ENCODE peak calls at places on chromosome 3, in four cellular contexts. S is GF-D8; J is CD4-positive, alpha-beta T cell; H is iPS-NIHi11. U is an unnamed sample.

GRCh38 chr3:146125946-146126345 is 35.0 kb downstream of the PLOD2 start:
- DNase-seq in H (no peak), S (no peak), J (no peak), U (no peak)

GRCh38 chr3:85455801-85456200 is 497.0 kb downstream of the CADM2 start:
- DNase-seq in H (no peak), S (no peak), J (no peak), U (no peak)

GRCh38 chr3:177491301-177492031 is 294.2 kb upstream of the TBL1XR1 start:
- DNase-seq in S (no peak), J (no peak), H (no peak), U (no peak)

GRCh38 chr3:124519844-124520243 is 210.4 kb upstream of the UMPS start:
- DNase-seq in J (no peak), S (no peak), H (no peak), U (no peak)

GRCh38 chr3:57041674-57042073 is 18.8 kb upstream of the SPATA12 start:
- DNase-seq in J (no peak), H (no peak), S (no peak), U (no peak)

GRCh38 chr3:146517684-146518435 is 26.5 kb downstream of the PLSCR1 start:
- DNase-seq in S (no peak), H (no peak), J (no peak), U (no peak)

GRCh38 chr3:48664313-48664644 is 1.6 kb upstream of the CELSR3 start:
- DNase-seq in S (no peak), H (no peak), J (no peak), U (no peak)

GRCh38 chr3:37712918-37713819 is 148.5 kb upstream of the CTDSPL start:
- DNase-seq in H (no peak), J (no peak), S (no peak), U (no peak)

GRCh38 chr3:157301027-157301663 is 135.5 kb upstream of the PTX3 start:
- DNase-seq in S (no peak), J (no peak), H (no peak), U (no peak)

GRCh38 chr3:111210003-111210699 is 138.5 kb downstream of the NECTIN3 start:
- DNase-seq in H (no peak), S (no peak), J (no peak), U (no peak)

GRCh38 chr3:128786434-128787020 is 60.5 kb downstream of the RAB7A start:
- DNase-seq in S (no peak), J (no peak), H (no peak), U (no peak)

GRCh38 chr3:136141891-136142290 is 54.2 kb downstream of the MSL2 start:
- DNase-seq in J (no peak), S (no peak), H (no peak), U (no peak)

GRCh38 chr3:58857423-58857822 is 190.8 kb upstream of the FAM3D start:
- DNase-seq in J (no peak), S (no peak), H (no peak), U (no peak)

GRCh38 chr3:179148446-179149238 is 485 bp downstream of the PIK3CA start:
- DNase-seq in H (peak), S (no peak), J (peak), U (peak)

GRCh38 chr3:61299343-61299742 is 48.1 kb upstream of the FHIT start:
- DNase-seq in S (no peak), J (no peak), H (peak), U (no peak)

GRCh38 chr3:102129774-102130608 is 280.7 kb downstream of the NFKBIZ start:
- DNase-seq in H (no peak), S (no peak), J (no peak), U (no peak)

GRCh38 chr3:36496734-36497133 is 116.4 kb downstream of the STAC start:
- DNase-seq in J (no peak), H (no peak), S (peak), U (no peak)

GRCh38 chr3:71502066-71502465 is 81.5 kb downstream of the FOXP1 start:
- DNase-seq in H (no peak), J (no peak), S (no peak), U (no peak)

GRCh38 chr3:23691343-23691895 is 114.3 kb upstream of the UBE2E1 start:
- DNase-seq in S (no peak), J (no peak), H (no peak), U (no peak)

GRCh38 chr3:156605686-156606605 is 51.0 kb upstream of the SSR3 start:
- DNase-seq in H (peak), J (no peak), S (no peak), U (peak)

GRCh38 chr3:72591522-72592421 is 256.5 kb downstream of the SHQ1 start:
- DNase-seq in H (peak), S (no peak), J (no peak), U (peak)

U was measured in nephron progenitor cell.